ENCODE peak calls at places on chromosomes 7 and 10, in seven cellular contexts. D, L, T, B, S, Z and N are unnamed samples.

GRCh38 chr7:92763636-92764423 is 72.5 kb downstream of the CDK6 start:
- DNase-seq in Z (no peak), T (peak), D (no peak), B (peak), L (no peak), S (no peak), N (no peak)

GRCh38 chr7:55961994-55962393 is 2.4 kb upstream of the NIPSNAP2 start:
- DNase-seq in D (no peak), Z (no peak), L (no peak), B (no peak), S (no peak), T (no peak), N (no peak)

GRCh38 chr10:93437000-93437945 is 44.9 kb downstream of the MYOF start:
- DNase-seq in T (no peak), D (no peak), B (peak), S (peak), Z (no peak), L (peak), N (peak)

GRCh38 chr10:89633484-89633883 is 11.6 kb downstream of the PANK1 start:
- DNase-seq in Z (no peak), S (no peak), B (no peak), D (no peak), L (no peak), T (no peak), N (no peak)

GRCh38 chr10:72259491-72260214 is 14.1 kb upstream of the DDIT4 start:
- DNase-seq in B (no peak), T (no peak), Z (no peak), S (peak), D (peak), L (no peak), N (no peak)

GRCh38 chr10:117740696-117741222 is 198.2 kb downstream of the EMX2 start:
- DNase-seq in D (no peak), S (no peak), T (peak), B (no peak), L (no peak), Z (no peak), N (no peak)

GRCh38 chr10:63437334-63437949 is 28.3 kb downstream of the JMJD1C start:
- DNase-seq in L (no peak), T (no peak), D (no peak), B (no peak), S (no peak), Z (no peak), N (no peak)

GRCh38 chr10:103038570-103038969 is 120.5 kb downstream of the CNNM2 start:
- DNase-seq in S (no peak), Z (no peak), B (no peak), D (no peak), T (no peak), L (no peak), N (no peak)

GRCh38 chr7:25802473-25802872 is 349.5 kb upstream of the NFE2L3 start:
- DNase-seq in L (no peak), T (no peak), D (no peak), B (no peak), S (no peak), Z (no peak), N (no peak)

GRCh38 chr10:64379898-64380297 is 858.7 kb downstream of the REEP3 start:
- DNase-seq in L (no peak), B (peak), D (peak), S (no peak), T (peak), Z (no peak), N (no peak)

GRCh38 chr7:130430841-130431713 is 9.7 kb downstream of the CEP41 start:
- DNase-seq in L (peak), Z (no peak), D (no peak), S (no peak), B (no peak), T (peak), N (no peak)

GRCh38 chr10:79434816-79435215 is 10.6 kb downstream of the ZCCHC24 start:
- DNase-seq in D (no peak), L (no peak), Z (no peak), B (no peak), S (no peak), T (no peak), N (no peak)

GRCh38 chr10:17562572-17562971 is 54.6 kb downstream of the HACD1 start:
- DNase-seq in L (no peak), S (no peak), T (no peak), Z (no peak), D (no peak), B (no peak), N (no peak)

GRCh38 chr10:944034-944831 is 12.7 kb upstream of the LARP4B start:
- DNase-seq in Z (peak), B (no peak), D (no peak), L (peak), T (no peak), S (peak), N (no peak)

GRCh38 chr7:91974066-91974465 is 33.4 kb downstream of the AKAP9 start:
- DNase-seq in D (no peak), L (no peak), B (no peak), S (no peak), Z (no peak), T (no peak), N (no peak)

GRCh38 chr7:54811016-54811924 is 52.3 kb upstream of the SEC61G start:
- DNase-seq in T (no peak), Z (no peak), D (no peak), S (no peak), B (no peak), L (no peak), N (no peak)

GRCh38 chr7:142859829-142860228 is 5.0 kb downstream of the EPHB6 start:
- DNase-seq in B (no peak), D (peak), L (no peak), Z (no peak), S (no peak), T (no peak), N (no peak)

GRCh38 chr7:130894146-130895005 is 160.4 kb upstream of the KLF14 start:
- DNase-seq in T (peak), Z (no peak), D (no peak), L (peak), S (peak), B (no peak), N (no peak)

GRCh38 chr7:134014935-134015334 is 112.2 kb upstream of the LRGUK start:
- DNase-seq in B (no peak), S (no peak), D (no peak), T (no peak), Z (no peak), L (no peak), N (no peak)

GRCh38 chr7:130963349-130963748 is 229.3 kb upstream of the KLF14 start:
- DNase-seq in T (no peak), Z (no peak), S (no peak), L (no peak), D (no peak), B (no peak), N (no peak)

DNA sequence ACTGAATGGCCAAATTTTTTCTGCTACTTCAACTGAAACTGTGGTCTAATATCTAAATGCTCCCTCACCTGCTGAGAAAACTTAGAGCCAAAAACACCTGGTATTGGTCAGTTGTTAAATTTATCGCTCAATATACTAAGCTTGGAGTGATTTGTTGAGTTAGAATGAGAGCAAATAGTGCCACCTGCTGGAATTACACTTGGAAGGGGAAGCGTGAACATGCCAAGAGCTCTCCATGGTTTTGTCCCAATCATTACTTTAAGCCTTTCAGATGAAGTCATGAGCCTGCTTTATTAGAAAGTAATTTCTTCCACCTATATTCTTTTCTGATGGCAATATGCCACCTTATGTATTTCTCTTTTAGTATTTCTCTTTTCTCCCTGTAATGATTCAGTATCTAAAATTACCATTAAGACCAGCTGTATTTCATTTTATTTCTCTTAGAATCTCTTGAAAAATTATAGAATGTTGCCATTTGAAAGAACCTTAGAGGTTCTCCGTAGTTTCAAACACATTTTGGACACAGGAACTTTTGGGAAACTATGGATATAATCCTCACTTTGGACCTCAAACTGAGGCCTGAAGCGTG is 447.8 kb upstream of the C7orf33 start:
- DNase-seq in T (peak), D (peak), Z (no peak), S (no peak), L (peak), B (no peak), N (no peak)
- TF ChIP-seq CTCF in T (peak), D (no peak), Z (peak), S (peak), L (peak), B (peak), N (peak)

DNA sequence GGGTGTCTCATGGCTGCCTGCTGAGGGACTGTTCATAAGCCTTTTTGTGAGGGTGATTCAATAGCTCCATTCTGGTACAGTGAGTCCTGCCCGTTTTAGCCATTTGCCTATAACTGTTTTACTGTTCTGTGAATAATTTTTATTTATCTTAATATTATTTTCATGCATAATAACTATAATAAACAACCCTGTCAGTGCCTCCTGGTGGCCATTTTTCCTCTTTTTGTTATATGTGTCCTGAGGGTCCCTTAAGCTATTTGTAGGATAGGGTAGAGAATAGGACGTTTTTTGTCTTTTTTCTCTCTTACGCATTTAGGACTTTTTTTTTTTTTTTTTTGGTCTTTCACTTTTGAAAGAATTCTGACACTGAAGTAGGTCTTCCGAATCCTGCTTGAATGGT is 2.9 kb downstream of the C1QL3 start:
- DNase-seq in T (no peak), S (no peak), Z (no peak), B (no peak), D (no peak), L (no peak), N (no peak)
- TF ChIP-seq CTCF in T (no peak), S (no peak), Z (peak), B (peak), D (no peak), L (no peak), N (peak)

DNA sequence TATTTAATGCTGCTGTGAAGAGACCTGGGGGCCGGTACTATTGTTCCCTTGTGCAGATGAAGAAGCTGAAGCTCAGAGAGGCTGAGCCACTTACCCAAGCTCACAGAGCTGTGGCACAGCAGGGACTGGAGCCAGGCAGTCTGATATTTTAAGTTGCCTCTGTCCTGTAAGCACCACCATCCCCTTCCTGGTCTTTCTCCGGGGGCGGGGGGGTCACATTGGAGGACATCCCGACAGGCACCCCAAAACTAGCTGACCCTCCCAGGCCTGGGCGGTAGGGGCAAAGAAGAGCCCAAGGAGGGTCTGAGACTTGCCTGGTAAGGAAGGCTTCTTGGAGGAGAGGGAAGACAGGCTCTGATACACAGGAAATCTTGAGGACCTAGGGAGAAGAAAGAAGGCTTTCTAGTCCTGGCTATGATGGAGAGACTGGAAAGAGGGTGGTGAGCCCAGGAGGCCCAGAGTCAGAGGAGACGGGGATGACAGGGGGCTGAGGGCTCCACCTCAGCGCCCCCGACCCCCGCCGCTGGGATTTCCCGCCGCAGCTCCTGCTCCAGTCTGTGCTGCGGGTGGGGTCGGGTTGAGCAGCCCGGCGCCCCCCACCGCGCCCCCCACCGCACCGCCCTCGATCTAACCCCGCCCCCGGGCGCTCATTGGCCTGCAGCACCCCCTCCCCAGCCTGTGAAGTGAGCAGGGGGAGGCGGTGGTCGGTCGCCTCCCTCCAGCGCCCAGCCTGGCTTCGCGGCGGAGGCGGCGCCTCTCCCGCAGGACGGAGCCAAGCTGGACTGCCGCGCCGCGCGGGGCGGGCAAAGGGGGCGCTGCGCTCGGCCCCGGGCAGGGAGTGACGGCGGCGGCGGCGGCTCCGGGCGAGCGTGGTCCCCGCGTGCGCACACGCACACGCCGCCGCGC is at the start of gene ADCYAP1R1:
- DNase-seq in D (peak), Z (no peak), T (peak), S (peak), L (no peak), B (peak), N (no peak)
- TF ChIP-seq CTCF in D (no peak), Z (no peak), T (peak), S (peak), L (no peak), B (peak), N (no peak)

GRCh38 chr10:96570512-96570911 is 16.3 kb downstream of the TM9SF3 start:
- DNase-seq in Z (no peak), D (no peak), L (no peak), T (no peak), B (no peak), S (no peak), N (no peak)

GRCh38 chr10:96576277-96576980 is 10.4 kb downstream of the TM9SF3 start:
- DNase-seq in T (no peak), Z (no peak), B (no peak), L (no peak), D (no peak), S (no peak), N (no peak)

GRCh38 chr10:96573036-96573435 is 13.8 kb downstream of the TM9SF3 start:
- DNase-seq in D (no peak), Z (no peak), T (no peak), B (no peak), L (no peak), S (no peak), N (no peak)

GRCh38 chr10:96568402-96568801 is 18.4 kb downstream of the TM9SF3 start:
- DNase-seq in T (no peak), L (no peak), B (no peak), Z (no peak), D (no peak), S (no peak), N (no peak)

GRCh38 chr10:96570983-96571964 is 15.5 kb downstream of the TM9SF3 start:
- DNase-seq in B (no peak), Z (no peak), S (no peak), L (no peak), D (no peak), T (no peak), N (no peak)
- TF ChIP-seq CTCF in B (peak), Z (no peak), S (no peak), L (no peak), D (no peak), T (no peak), N (no peak)